ENCODE peak calls at places on chromosomes 13 and 19, in six cellular contexts. K, I, F, D, T and M are unnamed samples.

GRCh38 chr19:46351241-46352041 is 4.6 kb downstream of the PPP5C start:
- DNase-seq in K (peak), I (no peak), F (no peak), D (no peak), T (peak), M (no peak)

GRCh38 chr19:8455018-8455417 is 10.2 kb downstream of the HNRNPM start:
- DNase-seq in K (no peak), I (no peak), F (no peak), D (no peak), T (no peak), M (no peak)

GRCh38 chr19:11252665-11253355 is 9.5 kb downstream of the DOCK6 start:
- DNase-seq in K (no peak), I (no peak), F (no peak), D (no peak), T (no peak), M (no peak)

GRCh38 chr19:33273065-33273736 is 29.1 kb downstream of the CEBPA start:
- DNase-seq in K (no peak), I (no peak), F (no peak), D (no peak), T (no peak), M (no peak)

GRCh38 chr19:58455306-58455705 is 3.9 kb downstream of the ZNF324B start:
- DNase-seq in K (no peak), I (no peak), F (no peak), D (no peak), T (no peak), M (no peak)

GRCh38 chr13:65472336-65472735 is 1757.8 kb downstream of the PCDH9 start:
- DNase-seq in K (no peak), I (no peak), F (no peak), D (no peak), T (no peak), M (peak)

GRCh38 chr13:21060827-21061076 is 634 bp downstream of the LATS2 start:
- DNase-seq in K (no peak), I (no peak), F (no peak), D (no peak), T (no peak), M (no peak)

GRCh38 chr19:18433039-18433691 is 4.8 kb downstream of the ISYNA1 start:
- DNase-seq in K (no peak), I (no peak), F (peak), D (no peak), T (no peak), M (no peak)

GRCh38 chr13:36685912-36686311 is 12.1 kb downstream of the SERTM1 start:
- DNase-seq in K (no peak), I (no peak), F (no peak), D (no peak), T (peak), M (no peak)

GRCh38 chr19:50565984-50566903 is 2.0 kb downstream of the LRRC4B start:
- DNase-seq in K (no peak), I (no peak), F (peak), D (no peak), T (no peak), M (no peak)

GRCh38 chr13:23558675-23559536 is 11.3 kb upstream of the TNFRSF19 start:
- DNase-seq in K (peak), I (peak), F (no peak), D (peak), T (peak), M (no peak)

GRCh38 chr13:94433055-94433947 is 46.2 kb downstream of the DCT start:
- DNase-seq in K (peak), I (no peak), F (peak), D (no peak), T (no peak), M (no peak)

GRCh38 chr13:48656621-48657020 is 2.9 kb downstream of the CYSLTR2 start:
- DNase-seq in K (peak), I (no peak), F (peak), D (no peak), T (no peak), M (no peak)

GRCh38 chr19:48450441-48450840 is 4.7 kb downstream of the GRWD1 start:
- DNase-seq in K (no peak), I (no peak), F (no peak), D (no peak), T (no peak), M (no peak)

GRCh38 chr19:10895363-10895762 is 24.0 kb downstream of the CARM1 start:
- DNase-seq in K (no peak), I (no peak), F (no peak), D (no peak), T (no peak), M (no peak)

GRCh38 chr19:6806488-6806887 is 34.0 kb downstream of the VAV1 start:
- DNase-seq in K (no peak), I (no peak), F (no peak), D (no peak), T (no peak), M (no peak)

GRCh38 chr13:41916173-41916954 is 44.5 kb downstream of the VWA8 start:
- DNase-seq in K (peak), I (peak), F (no peak), D (peak), T (peak), M (peak)

GRCh38 chr13:113088691-113089020 is 16.9 kb upstream of the F7 start:
- DNase-seq in K (no peak), I (no peak), F (no peak), D (no peak), T (no peak), M (no peak)

GRCh38 chr13:66665991-66666390 is 564.1 kb downstream of the PCDH9 start:
- DNase-seq in K (peak), I (peak), F (peak), D (peak), T (peak), M (peak)

GRCh38 chr13:113061271-113061625 is 44.3 kb upstream of the F7 start:
- DNase-seq in K (no peak), I (no peak), F (no peak), D (no peak), T (no peak), M (no peak)

GRCh38 chr13:89066868-89067466 is 1395.8 kb downstream of the SLITRK5 start:
- DNase-seq in K (peak), I (no peak), F (peak), D (no peak), T (peak), M (no peak)

GRCh38 chr19:39303373-39304184 is 7.4 kb downstream of the IFNL1 start:
- DNase-seq in K (no peak), I (no peak), F (peak), D (no peak), T (no peak), M (no peak)

GRCh38 chr13:31476266-31476665 is 263.1 kb upstream of the RXFP2 start:
- DNase-seq in K (peak), I (peak), F (no peak), D (peak), T (peak), M (no peak)

GRCh38 chr13:25232937-25233515 is 54.3 kb downstream of the MTMR6 start:
- DNase-seq in K (peak), I (no peak), F (peak), D (no peak), T (peak), M (peak)

DNA sequence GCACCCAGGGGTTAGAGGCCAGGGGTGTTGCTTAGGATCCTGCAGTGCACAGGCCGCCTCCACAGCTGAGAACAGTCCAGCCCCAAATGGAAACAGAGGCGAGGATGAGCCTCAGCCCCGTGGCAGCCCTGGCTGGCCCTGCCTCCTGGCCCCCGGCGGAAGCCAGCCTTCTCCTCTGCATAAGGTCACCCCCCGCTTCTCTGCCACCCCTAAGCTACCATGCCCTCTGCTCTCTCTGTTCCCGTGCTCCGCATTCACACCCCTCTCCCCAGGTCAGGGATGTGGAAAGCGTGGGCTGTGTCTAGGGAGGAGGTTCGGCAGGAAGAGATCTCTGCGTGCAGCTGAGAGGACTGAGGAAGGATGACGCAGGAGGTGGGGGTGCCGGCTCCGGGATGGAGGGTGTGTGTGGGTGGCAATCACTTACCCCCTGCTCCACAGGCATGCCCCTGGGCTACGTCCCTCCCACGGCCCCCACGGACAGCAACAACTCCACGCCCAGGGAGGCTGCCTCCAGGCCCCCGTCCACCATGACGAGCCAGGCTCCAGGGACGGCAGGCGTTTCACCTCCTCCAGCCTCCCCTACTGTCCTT is 6.0 kb downstream of the SSC5D start:
- DNase-seq in K (peak), I (no peak), F (no peak), D (no peak), T (peak), M (no peak)
- H3K4me3 ChIP-seq in K (peak), I (peak), F (no peak), D (peak), T (peak), M (no peak)

DNA sequence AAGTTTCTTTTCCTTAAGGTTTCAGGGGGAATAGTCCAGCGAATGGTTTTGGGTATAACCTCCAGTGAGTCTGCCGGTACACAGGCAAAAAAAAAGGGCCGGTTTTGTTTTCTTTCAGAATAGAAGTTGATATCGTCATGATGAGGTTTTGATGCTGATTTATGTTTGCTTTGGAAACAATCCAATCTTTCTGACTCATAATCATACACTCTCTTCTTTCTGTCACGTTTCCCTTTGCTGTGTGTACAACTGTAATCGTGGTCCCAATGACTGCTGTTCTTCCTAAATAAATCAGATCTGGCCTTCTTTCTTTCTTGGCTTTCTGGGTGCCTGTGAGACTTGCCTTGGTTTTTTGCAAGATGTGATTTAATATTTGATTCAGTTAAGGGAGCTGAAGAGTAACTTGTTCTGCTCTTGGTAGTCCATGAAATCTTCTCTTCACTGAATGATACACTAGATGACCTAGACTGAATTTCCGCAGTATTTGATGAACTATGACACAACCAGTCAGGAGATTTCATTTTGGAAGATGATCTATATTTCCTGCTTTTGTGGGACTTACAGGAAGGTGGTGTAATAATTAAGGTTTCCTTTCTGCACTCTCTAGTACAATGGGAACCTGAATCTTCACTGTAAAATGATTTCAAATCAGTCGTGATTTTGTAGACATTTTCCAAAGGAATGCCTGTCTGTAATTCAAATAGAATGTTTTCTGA is 34.9 kb upstream of the METTL21C start:
- DNase-seq in K (peak), I (no peak), F (no peak), D (peak), T (no peak), M (peak)
- TF ChIP-seq CTCF in K (no peak), I (no peak), F (no peak), D (no peak), T (no peak), M (no peak)

GRCh38 chr13:22114630-22115311 is 443.9 kb downstream of the FGF9 start:
- DNase-seq in K (peak), I (no peak), F (no peak), D (no peak), T (peak), M (no peak)
- H3K4me3 ChIP-seq in K (no peak), I (no peak), F (no peak), D (no peak), T (no peak), M (no peak)

DNA sequence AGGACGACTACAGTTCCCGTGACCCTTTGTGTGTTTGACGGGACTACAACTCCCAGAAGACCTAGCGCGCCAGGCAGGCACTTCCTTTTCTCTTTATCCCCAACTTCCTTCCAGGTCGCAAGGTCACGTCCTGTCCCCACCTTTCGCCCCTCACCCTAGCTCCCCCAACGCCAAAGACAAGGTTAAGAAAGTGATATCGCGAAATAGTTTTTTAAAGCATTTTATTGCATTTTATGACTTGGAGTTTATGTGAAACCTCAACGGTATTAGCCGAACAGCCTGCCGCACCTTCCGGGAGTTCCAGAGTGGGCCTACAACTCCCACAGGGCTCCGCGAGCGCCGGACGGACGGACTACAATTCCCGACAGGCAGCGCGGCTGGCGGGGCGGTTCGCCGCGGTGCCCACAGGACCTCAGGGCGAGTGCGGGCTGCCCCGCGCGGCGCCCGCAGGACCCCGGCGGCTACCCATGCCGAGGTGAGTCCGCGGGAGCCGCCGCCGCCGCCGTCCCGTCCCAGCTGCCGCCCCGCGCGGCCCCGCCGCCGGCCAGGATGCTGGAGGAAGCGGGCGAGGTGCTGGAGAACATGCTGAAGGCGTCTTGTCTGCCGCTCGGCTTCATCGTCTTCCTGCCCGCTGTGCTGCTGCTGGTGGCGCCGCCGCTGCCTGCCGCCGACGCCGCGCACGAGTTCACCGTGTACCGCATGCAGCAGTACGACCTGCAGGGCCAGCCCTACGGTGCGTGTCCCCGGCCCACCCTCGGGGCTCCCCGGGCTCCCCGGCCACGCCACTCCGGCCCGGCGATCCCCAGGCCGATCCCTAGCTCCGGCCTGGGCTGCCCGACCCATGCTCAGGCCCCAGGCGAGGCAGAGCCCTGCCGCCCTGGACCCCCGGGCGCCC is at the start of gene NCLN:
- DNase-seq in K (peak), I (peak), F (peak), D (peak), T (peak), M (peak)
- TF ChIP-seq CTCF in K (no peak), I (no peak), F (no peak), D (no peak), T (no peak), M (no peak)

DNA sequence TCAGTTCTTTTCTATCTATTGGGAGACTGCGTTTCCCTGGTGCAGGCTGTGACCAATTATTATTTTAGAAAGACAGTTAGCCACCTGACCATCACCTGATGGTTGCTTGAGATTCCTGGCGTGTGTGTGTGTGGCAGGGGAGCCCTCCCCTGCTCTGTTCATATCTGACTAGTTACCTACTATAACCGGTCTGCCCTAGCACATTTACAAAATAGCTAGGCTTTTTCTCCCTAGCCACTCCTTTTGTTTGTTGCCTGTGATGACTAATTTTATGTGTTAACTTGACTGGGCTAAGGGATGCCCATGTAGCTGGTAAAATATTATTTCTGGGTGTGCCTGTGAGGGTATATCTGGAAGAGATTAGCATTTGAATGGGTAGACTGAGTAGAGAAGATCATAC is 76.9 kb downstream of the OLFM4 start:
- DNase-seq in K (no peak), I (no peak), F (no peak), D (no peak), T (no peak), M (no peak)
- H3K4me3 ChIP-seq in K (no peak), I (no peak), F (no peak), D (no peak), T (no peak), M (no peak)

GRCh38 chr19:28393574-28394336 is 819.2 kb downstream of the UQCRFS1 start:
- DNase-seq in K (no peak), I (no peak), F (peak), D (no peak), T (no peak), M (no peak)

GRCh38 chr19:28399187-28399586 is 813.8 kb downstream of the UQCRFS1 start:
- DNase-seq in K (no peak), I (no peak), F (no peak), D (no peak), T (no peak), M (no peak)

GRCh38 chr19:28394705-28395104 is 818.2 kb downstream of the UQCRFS1 start:
- DNase-seq in K (no peak), I (no peak), F (no peak), D (no peak), T (no peak), M (no peak)

GRCh38 chr19:28397311-28397710 is 815.6 kb downstream of the UQCRFS1 start:
- DNase-seq in K (no peak), I (no peak), F (no peak), D (no peak), T (peak), M (no peak)

DNA sequence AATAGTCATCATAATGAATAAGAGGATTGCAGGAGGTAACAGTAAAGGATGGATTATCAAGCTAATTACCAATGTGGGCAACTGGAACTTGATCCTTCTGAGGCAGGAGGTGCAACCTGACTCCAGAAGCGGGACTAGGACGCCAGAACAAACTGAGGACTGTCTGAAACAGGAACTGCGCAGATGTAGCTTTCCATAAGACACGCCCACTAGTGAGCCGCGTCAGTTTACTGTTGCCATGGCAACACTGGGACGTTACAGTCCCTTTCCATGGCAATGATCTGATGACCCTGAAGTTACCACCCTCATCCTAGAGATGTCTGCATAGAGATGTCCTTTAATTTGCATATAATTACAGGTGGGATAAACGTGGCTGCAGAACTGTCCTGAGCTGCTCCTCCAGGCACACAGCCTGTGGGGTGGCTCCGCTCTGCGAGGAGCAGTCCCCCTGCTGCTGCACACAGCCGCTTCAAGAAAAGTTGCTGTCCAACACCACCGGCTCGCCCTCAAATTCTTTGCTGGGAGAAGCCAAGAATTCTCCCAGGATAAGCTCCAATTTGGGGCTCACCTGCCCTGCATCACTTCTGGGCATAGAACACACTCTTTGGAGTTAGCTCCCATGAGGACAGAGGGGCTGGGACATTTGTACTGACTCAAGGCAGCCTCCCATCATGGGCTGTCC is 816.6 kb downstream of the UQCRFS1 start:
- DNase-seq in K (no peak), I (no peak), F (peak), D (no peak), T (no peak), M (no peak)
- TF ChIP-seq CTCF in K (no peak), I (no peak), F (no peak), D (no peak), T (no peak), M (no peak)